ENCODE peak calls at places on chromosomes 1 and 21, in nine cellular contexts. D is OCI-LY7, R is esophagus squamous epithelium, K is dorsolateral prefrontal cortex, P is GM23338, N is fibroblast of lung, S is fibroblast of the aortic adventitia, V is K562, E is Panc1. C is an unnamed sample.

GRCh38 chr1:199009447-199009846 is 370.6 kb downstream of the PTPRC start:
- DNase-seq in S (no peak), V (no peak), E (no peak), P (no peak), N (no peak), R (no peak), D (peak; percentile 58), K (no peak), C (no peak)

GRCh38 chr1:164637461-164638375 is 78.7 kb downstream of the PBX1 start:
- DNase-seq in N (peak; percentile 55), K (no peak), S (peak; percentile 72), P (no peak), E (no peak), R (no peak), V (no peak), D (no peak), C (peak; percentile 91)

GRCh38 chr21:33899199-33899598 is 16.4 kb downstream of the ATP5PO start:
- DNase-seq in N (peak; percentile 28), E (no peak), D (no peak), P (no peak), K (no peak), V (no peak), R (no peak), S (peak; percentile 23), C (peak; percentile 35)

GRCh38 chr1:182278144-182279054 is 113.2 kb downstream of the GLUL start:
- DNase-seq in K (no peak), S (no peak), R (no peak), N (no peak), V (no peak), E (no peak), P (no peak), D (no peak), C (no peak)

GRCh38 chr21:29671728-29672127 is 268.1 kb downstream of the GRIK1 start:
- DNase-seq in S (no peak), R (no peak), K (no peak), V (no peak), N (no peak), E (no peak), D (peak; percentile 49), P (peak; percentile 19), C (no peak)

GRCh38 chr1:923131-923990 is at the start of gene SAMD11:
- DNase-seq in K (peak; percentile 67), D (peak; percentile 83), P (peak; percentile 71), R (no peak), S (peak; percentile 67), E (no peak), N (peak; percentile 78), V (peak; percentile 76), C (peak; percentile 78)

GRCh38 chr1:157111396-157112165 is 12.0 kb upstream of the ETV3L start:
- DNase-seq in V (no peak), K (no peak), D (no peak), S (no peak), N (no peak), E (no peak), P (peak; percentile 83), R (no peak), C (no peak)

GRCh38 chr1:151606384-151606783 is 5.5 kb upstream of the SNX27 start:
- DNase-seq in S (no peak), D (no peak), V (no peak), R (no peak), K (no peak), N (no peak), P (no peak), E (no peak), C (no peak)

GRCh38 chr1:246365708-246366107 is 141.4 kb downstream of the SMYD3 start:
- DNase-seq in P (no peak), D (no peak), R (no peak), S (no peak), E (no peak), V (no peak), K (no peak), N (no peak), C (no peak)

GRCh38 chr1:31688233-31688918 is 15.4 kb downstream of the COL16A1 start:
- DNase-seq in R (no peak), P (no peak), E (no peak), N (no peak), D (no peak), V (no peak), K (no peak), S (no peak), C (no peak)

GRCh38 chr1:81174052-81174451 is 626.7 kb upstream of the ADGRL2 start:
- DNase-seq in E (no peak), K (no peak), N (peak; percentile 41), S (no peak), D (no peak), V (no peak), P (no peak), R (no peak), C (no peak)

GRCh38 chr1:29235955-29236742 is at the start of gene PTPRU:
- DNase-seq in N (peak; percentile 55), R (no peak), S (peak; percentile 49), P (peak; percentile 83), K (peak; percentile 74), V (peak; percentile 95), E (no peak), D (peak; percentile 73), C (peak; percentile 78)

GRCh38 chr1:56188216-56188615 is 391.1 kb downstream of the PLPP3 start:
- DNase-seq in N (no peak), K (no peak), S (peak; percentile 65), R (no peak), E (no peak), D (no peak), P (no peak), V (no peak), C (no peak)

GRCh38 chr1:109687641-109688499 is at the start of gene GSTM1:
- DNase-seq in S (no peak), P (no peak), D (no peak), K (peak; percentile 52), R (no peak), N (peak; percentile 78), V (no peak), E (no peak), C (no peak)

GRCh38 chr1:64515427-64515826 is 45.5 kb downstream of the CACHD1 start:
- DNase-seq in D (no peak), V (no peak), N (peak; percentile 89), E (no peak), S (peak; percentile 86), K (no peak), P (no peak), R (no peak), C (peak; percentile 85)

GRCh38 chr1:104780470-104781078 is 1030.9 kb downstream of the AMY1C start:
- DNase-seq in K (no peak), V (peak; percentile 29), R (no peak), S (peak; percentile 10), P (peak; percentile 62), N (peak; percentile 30), D (peak; percentile 51), E (peak; percentile 12), C (peak; percentile 41)

DNA sequence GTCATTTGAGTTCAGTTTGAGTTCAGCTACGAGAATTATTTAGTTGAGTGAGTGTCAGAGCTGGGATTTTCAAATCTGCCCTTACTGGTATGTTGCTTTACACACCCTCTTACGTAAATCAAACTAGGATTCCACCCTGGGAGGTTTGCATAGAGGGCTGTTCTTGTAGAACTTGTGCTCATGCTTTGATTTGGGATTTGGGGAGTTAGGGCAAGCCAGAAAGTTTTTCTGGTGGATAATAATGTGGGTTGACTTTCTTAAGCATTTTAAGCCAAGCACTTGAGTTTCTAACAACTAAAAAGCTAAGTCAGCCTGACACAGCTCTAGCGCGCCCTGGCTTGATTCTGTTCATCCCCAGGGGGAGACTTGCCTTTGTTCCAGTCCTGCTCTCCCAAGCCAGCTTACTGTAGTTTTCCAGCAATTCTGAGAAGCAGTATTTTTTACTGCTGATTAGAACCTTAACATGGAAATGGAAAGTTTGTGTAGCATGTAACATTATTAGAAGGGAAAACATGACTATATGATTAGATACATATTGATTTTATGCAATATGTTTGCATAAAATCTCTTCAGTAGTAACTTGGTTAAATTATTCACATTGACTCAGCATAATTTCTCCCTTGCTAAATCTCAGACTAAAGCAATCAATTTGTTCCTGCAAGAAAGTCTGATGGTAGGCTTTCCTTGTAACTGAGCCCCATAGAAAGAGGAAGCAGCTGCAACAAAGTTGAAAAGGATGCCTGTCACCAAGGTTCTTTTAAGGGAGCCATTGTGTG is 11.1 kb upstream of the PGD start:
- DNase-seq in R (no peak), V (no peak), N (peak; percentile 81), P (peak; percentile 50), E (no peak), D (peak; percentile 78), K (no peak), S (peak; percentile 95), C (peak; percentile 66)
- H3K4me3 ChIP-seq in R (peak overlapping the region; percentile 44), V (no peak overlapping the region), N (peak overlapping the region; percentile 33), P (no peak overlapping the region), E (no peak overlapping the region), D (peak overlapping the region; percentile 22), K (no peak overlapping the region), S (peak overlapping the region; percentile 45), C (no peak overlapping the region)

DNA sequence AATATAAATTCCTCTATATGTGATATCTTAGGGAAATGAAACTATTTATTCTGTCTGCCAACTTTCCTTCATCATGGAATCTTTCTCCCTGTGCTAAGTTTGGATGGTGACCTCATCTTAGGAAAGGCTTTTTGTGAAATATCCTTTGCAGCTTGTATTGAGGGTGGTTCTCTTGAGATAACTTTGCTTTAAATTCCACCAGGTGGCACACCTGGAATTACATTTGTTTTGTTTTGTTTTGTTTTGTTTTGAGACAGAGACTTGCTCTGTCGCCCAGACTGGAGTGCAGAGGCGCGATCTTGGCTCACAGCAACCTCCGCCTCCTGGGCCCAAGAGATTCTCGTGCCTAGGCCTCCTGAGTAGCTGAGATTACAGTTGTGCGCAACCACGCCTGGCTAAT is 7.6 kb upstream of the CD1A start:
- DNase-seq in V (no peak), E (no peak), N (no peak), K (no peak), D (peak; percentile 62), P (peak; percentile 20), R (no peak), S (peak; percentile 8), C (peak; percentile 1)
- TF ChIP-seq CTCF in V (no peak), E (peak; percentile 8), N (no peak), K (no peak), D (peak; percentile 76), P (peak; percentile 48), R (no peak), S (no peak), C (no peak)

GRCh38 chr1:201504799-201505504 is 2.0 kb downstream of the CSRP1 start:
- DNase-seq in N (no peak), V (no peak), D (peak; percentile 57), R (no peak), P (no peak), S (no peak), E (no peak), K (no peak), C (no peak)
- H3K4me3 ChIP-seq in N (peak overlapping the region; percentile 85), V (no peak overlapping the region), D (peak overlapping the region; percentile 80), R (peak overlapping the region; percentile 92), P (no peak overlapping the region), S (peak overlapping the region; percentile 76), E (peak overlapping the region; percentile 76), K (peak overlapping the region; percentile 73), C (peak overlapping the region; percentile 79)

DNA sequence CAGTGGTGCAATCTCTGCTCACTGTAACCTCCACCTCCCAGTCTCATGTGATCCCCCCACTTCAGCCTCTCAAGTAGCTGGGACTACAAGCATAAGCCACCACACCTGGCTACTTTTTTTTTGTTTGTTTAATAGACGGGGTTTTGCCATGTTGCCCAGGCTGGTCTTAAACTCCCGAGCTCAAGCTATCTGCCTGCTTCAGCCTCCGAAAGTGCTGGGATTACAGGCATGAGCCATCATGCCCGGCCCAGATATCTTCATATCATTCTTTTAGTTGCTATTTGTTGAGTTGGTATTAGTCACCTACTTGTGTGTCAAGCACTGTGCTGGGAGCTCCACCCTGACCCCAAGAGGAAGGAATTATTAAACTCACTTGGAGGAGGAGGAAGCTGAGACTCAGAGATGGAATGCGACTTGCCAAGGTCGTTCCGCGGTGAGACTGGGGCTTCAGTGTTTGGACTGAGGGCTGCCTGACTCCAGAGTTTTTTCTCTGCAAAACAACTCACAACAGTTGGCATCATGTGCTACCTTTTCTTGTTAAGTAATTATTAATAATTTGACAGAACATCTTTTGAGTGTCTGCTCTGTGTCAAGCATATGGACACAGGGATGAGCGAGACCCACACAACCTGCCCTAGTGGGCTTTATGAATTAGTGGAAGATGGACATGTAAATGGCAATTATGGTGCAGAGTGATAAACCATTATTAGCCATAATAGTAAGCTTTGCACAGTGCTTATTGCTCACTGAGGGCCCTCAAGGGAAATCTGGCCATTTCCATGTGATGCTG is 132.0 kb downstream of the FOXD2 start:
- DNase-seq in D (no peak), K (no peak), R (no peak), E (peak; percentile 58), P (peak; percentile 82), S (peak; percentile 91), N (peak; percentile 73), V (no peak), C (peak; percentile 76)
- TF ChIP-seq CTCF in D (no peak), K (no peak), R (peak; percentile 22), E (peak; percentile 65), P (peak; percentile 63), S (peak; percentile 64), N (peak; percentile 48), V (peak; percentile 21), C (peak; percentile 31)

C was measured in cardiac fibroblast.